ENCODE peak calls at places on chromosome 22, in six cellular contexts. One of them, this sample, is unnamed.
A peak's percentile ranks its signal among the peaks of the same experiment; 100 is the strongest.

GRCh38 chr22:30371321-30371720 is 14.5 kb downstream of the CCDC157 start:
- DNase-seq in AML-193: no peak
- DNase-seq in AG04450: no peak
- DNase-seq in hypothalamus: no peak
- DNase-seq in HTR-8/SVneo: no peak
- DNase-seq in AG09309: no peak
- DNase-seq in this sample: no peak

GRCh38 chr22:31098633-31099110 is 8.7 kb downstream of the SELENOM start:
- DNase-seq in AML-193: no peak
- DNase-seq in AG04450: no peak
- DNase-seq in hypothalamus: no peak
- DNase-seq in HTR-8/SVneo: no peak
- DNase-seq in AG09309: no peak
- DNase-seq in this sample: no peak

GRCh38 chr22:46078241-46079092 is 71.9 kb upstream of the PPARA start:
- DNase-seq in AML-193: no peak
- DNase-seq in AG04450: no peak
- DNase-seq in hypothalamus: no peak
- DNase-seq in HTR-8/SVneo: no peak
- DNase-seq in AG09309: peak; percentile 69
- DNase-seq in this sample: no peak

GRCh38 chr22:48405741-48406140 is 1421.9 kb downstream of the BRD1 start:
- DNase-seq in AML-193: no peak
- DNase-seq in AG04450: no peak
- DNase-seq in hypothalamus: no peak
- DNase-seq in HTR-8/SVneo: no peak
- DNase-seq in AG09309: no peak
- DNase-seq in this sample: no peak

GRCh38 chr22:45216133-45217003 is 24.3 kb downstream of the KIAA0930 start:
- DNase-seq in AML-193: no peak
- DNase-seq in AG04450: peak; percentile 74
- DNase-seq in hypothalamus: no peak
- DNase-seq in HTR-8/SVneo: no peak
- DNase-seq in AG09309: no peak
- DNase-seq in this sample: no peak

GRCh38 chr22:40007826-40008710 is 13.3 kb downstream of the FAM83F start:
- DNase-seq in AML-193: peak; percentile 97
- DNase-seq in AG04450: no peak
- DNase-seq in hypothalamus: no peak
- DNase-seq in HTR-8/SVneo: no peak
- DNase-seq in AG09309: no peak
- DNase-seq in this sample: no peak

GRCh38 chr22:28016781-28017557 is 97.9 kb upstream of the PITPNB start:
- DNase-seq in AML-193: no peak
- DNase-seq in AG04450: no peak
- DNase-seq in hypothalamus: no peak
- DNase-seq in HTR-8/SVneo: no peak
- DNase-seq in AG09309: no peak
- DNase-seq in this sample: no peak

GRCh38 chr22:30828187-30829155 is 133.8 kb downstream of the OSBP2 start:
- DNase-seq in AML-193: no peak
- DNase-seq in AG04450: no peak
- DNase-seq in hypothalamus: no peak
- DNase-seq in HTR-8/SVneo: no peak
- DNase-seq in AG09309: no peak
- DNase-seq in this sample: no peak

GRCh38 chr22:19631899-19632670 is 82.2 kb upstream of the SEPTIN5 start:
- DNase-seq in AML-193: no peak
- DNase-seq in AG04450: peak; percentile 1
- DNase-seq in hypothalamus: no peak
- DNase-seq in HTR-8/SVneo: peak; percentile 21
- DNase-seq in AG09309: peak; percentile 14
- DNase-seq in this sample: no peak

This sample was measured in NT2/D1.